ENCODE peak calls at places on chromosomes 1 and 21, in seven cellular contexts. One of them, this sample, is unnamed.

GRCh38 chr1:94734963-94735899 is 84.9 kb upstream of the SLC44A3 start:
- DNase-seq in upper lobe of right lung: peak; percentile 72
- DNase-seq in activated T-helper 1 cell treated with anti-CD3 and anti-CD28 coated beads, Interleukin-12 subunit alpha, Interleukin-12 subunit beta, Interleukin-2, Interleukin-4 antibody, amounts not matched to agents 30 ng/mL and 10 ng/mL and 1 ng/mL, durations not matched to agents 14 hours and 24 hours and 36 hours: no peak
- DNase-seq in stimulated activated CD4-positive, alpha-beta T cell treated with anti-CD3 and anti-CD28 coated beads, Interleukin-2, amount 100 ng/mL, for 4 hours: no peak
- DNase-seq in cardiac muscle cell: no peak
- DNase-seq in mesendoderm: peak; percentile 91
- DNase-seq in PC-9: no peak
- DNase-seq in this sample: no peak

GRCh38 chr1:28139033-28139712 is 37.3 kb downstream of the PTAFR start:
- DNase-seq in upper lobe of right lung: no peak
- DNase-seq in activated T-helper 1 cell treated with anti-CD3 and anti-CD28 coated beads, Interleukin-12 subunit alpha, Interleukin-12 subunit beta, Interleukin-2, Interleukin-4 antibody, amounts not matched to agents 30 ng/mL and 10 ng/mL and 1 ng/mL, durations not matched to agents 14 hours and 24 hours and 36 hours: no peak
- DNase-seq in stimulated activated CD4-positive, alpha-beta T cell treated with anti-CD3 and anti-CD28 coated beads, Interleukin-2, amount 100 ng/mL, for 4 hours: no peak
- DNase-seq in cardiac muscle cell: no peak
- DNase-seq in mesendoderm: no peak
- DNase-seq in PC-9: peak; percentile 45
- DNase-seq in this sample: no peak

GRCh38 chr21:34909492-34910292 is 139.4 kb downstream of the RUNX1 start:
- DNase-seq in upper lobe of right lung: no peak
- DNase-seq in activated T-helper 1 cell treated with anti-CD3 and anti-CD28 coated beads, Interleukin-12 subunit alpha, Interleukin-12 subunit beta, Interleukin-2, Interleukin-4 antibody, amounts not matched to agents 30 ng/mL and 10 ng/mL and 1 ng/mL, durations not matched to agents 14 hours and 24 hours and 36 hours: no peak
- DNase-seq in stimulated activated CD4-positive, alpha-beta T cell treated with anti-CD3 and anti-CD28 coated beads, Interleukin-2, amount 100 ng/mL, for 4 hours: no peak
- DNase-seq in cardiac muscle cell: no peak
- DNase-seq in mesendoderm: peak; percentile 31
- DNase-seq in PC-9: no peak
- DNase-seq in this sample: no peak

GRCh38 chr1:161091796-161092507 is 2.6 kb upstream of the NECTIN4 start:
- DNase-seq in upper lobe of right lung: no peak
- DNase-seq in activated T-helper 1 cell treated with anti-CD3 and anti-CD28 coated beads, Interleukin-12 subunit alpha, Interleukin-12 subunit beta, Interleukin-2, Interleukin-4 antibody, amounts not matched to agents 30 ng/mL and 10 ng/mL and 1 ng/mL, durations not matched to agents 14 hours and 24 hours and 36 hours: no peak
- DNase-seq in stimulated activated CD4-positive, alpha-beta T cell treated with anti-CD3 and anti-CD28 coated beads, Interleukin-2, amount 100 ng/mL, for 4 hours: no peak
- DNase-seq in cardiac muscle cell: no peak
- DNase-seq in mesendoderm: no peak
- DNase-seq in PC-9: no peak
- DNase-seq in this sample: no peak

GRCh38 chr1:65399003-65399402 is 21.5 kb upstream of the LEPR start:
- DNase-seq in upper lobe of right lung: no peak
- DNase-seq in activated T-helper 1 cell treated with anti-CD3 and anti-CD28 coated beads, Interleukin-12 subunit alpha, Interleukin-12 subunit beta, Interleukin-2, Interleukin-4 antibody, amounts not matched to agents 30 ng/mL and 10 ng/mL and 1 ng/mL, durations not matched to agents 14 hours and 24 hours and 36 hours: no peak
- DNase-seq in stimulated activated CD4-positive, alpha-beta T cell treated with anti-CD3 and anti-CD28 coated beads, Interleukin-2, amount 100 ng/mL, for 4 hours: no peak
- DNase-seq in cardiac muscle cell: no peak
- DNase-seq in mesendoderm: no peak
- DNase-seq in PC-9: no peak
- DNase-seq in this sample: no peak

GRCh38 chr1:160064164-160064563 is 5.8 kb downstream of the KCNJ10 start:
- DNase-seq in upper lobe of right lung: no peak
- DNase-seq in activated T-helper 1 cell treated with anti-CD3 and anti-CD28 coated beads, Interleukin-12 subunit alpha, Interleukin-12 subunit beta, Interleukin-2, Interleukin-4 antibody, amounts not matched to agents 30 ng/mL and 10 ng/mL and 1 ng/mL, durations not matched to agents 14 hours and 24 hours and 36 hours: no peak
- DNase-seq in stimulated activated CD4-positive, alpha-beta T cell treated with anti-CD3 and anti-CD28 coated beads, Interleukin-2, amount 100 ng/mL, for 4 hours: no peak
- DNase-seq in cardiac muscle cell: no peak
- DNase-seq in mesendoderm: no peak
- DNase-seq in PC-9: no peak
- DNase-seq in this sample: no peak

GRCh38 chr1:72412286-72412685 is 129.9 kb upstream of the NEGR1 start:
- DNase-seq in upper lobe of right lung: no peak
- DNase-seq in activated T-helper 1 cell treated with anti-CD3 and anti-CD28 coated beads, Interleukin-12 subunit alpha, Interleukin-12 subunit beta, Interleukin-2, Interleukin-4 antibody, amounts not matched to agents 30 ng/mL and 10 ng/mL and 1 ng/mL, durations not matched to agents 14 hours and 24 hours and 36 hours: no peak
- DNase-seq in stimulated activated CD4-positive, alpha-beta T cell treated with anti-CD3 and anti-CD28 coated beads, Interleukin-2, amount 100 ng/mL, for 4 hours: no peak
- DNase-seq in cardiac muscle cell: no peak
- DNase-seq in mesendoderm: no peak
- DNase-seq in PC-9: no peak
- DNase-seq in this sample: no peak

GRCh38 chr1:45566722-45567121 is 16.1 kb downstream of the AKR1A1 start:
- DNase-seq in upper lobe of right lung: peak; percentile 73
- DNase-seq in activated T-helper 1 cell treated with anti-CD3 and anti-CD28 coated beads, Interleukin-12 subunit alpha, Interleukin-12 subunit beta, Interleukin-2, Interleukin-4 antibody, amounts not matched to agents 30 ng/mL and 10 ng/mL and 1 ng/mL, durations not matched to agents 14 hours and 24 hours and 36 hours: no peak
- DNase-seq in stimulated activated CD4-positive, alpha-beta T cell treated with anti-CD3 and anti-CD28 coated beads, Interleukin-2, amount 100 ng/mL, for 4 hours: no peak
- DNase-seq in cardiac muscle cell: peak; percentile 16
- DNase-seq in mesendoderm: no peak
- DNase-seq in PC-9: no peak
- DNase-seq in this sample: no peak

GRCh38 chr21:34912022-34912933 is 136.8 kb downstream of the RUNX1 start:
- DNase-seq in upper lobe of right lung: no peak
- DNase-seq in activated T-helper 1 cell treated with anti-CD3 and anti-CD28 coated beads, Interleukin-12 subunit alpha, Interleukin-12 subunit beta, Interleukin-2, Interleukin-4 antibody, amounts not matched to agents 30 ng/mL and 10 ng/mL and 1 ng/mL, durations not matched to agents 14 hours and 24 hours and 36 hours: no peak
- DNase-seq in stimulated activated CD4-positive, alpha-beta T cell treated with anti-CD3 and anti-CD28 coated beads, Interleukin-2, amount 100 ng/mL, for 4 hours: no peak
- DNase-seq in cardiac muscle cell: no peak
- DNase-seq in mesendoderm: peak; percentile 57
- DNase-seq in PC-9: no peak
- DNase-seq in this sample: no peak

GRCh38 chr1:84851839-84852238 is 41.2 kb downstream of the LPAR3 start:
- DNase-seq in upper lobe of right lung: no peak
- DNase-seq in activated T-helper 1 cell treated with anti-CD3 and anti-CD28 coated beads, Interleukin-12 subunit alpha, Interleukin-12 subunit beta, Interleukin-2, Interleukin-4 antibody, amounts not matched to agents 30 ng/mL and 10 ng/mL and 1 ng/mL, durations not matched to agents 14 hours and 24 hours and 36 hours: no peak
- DNase-seq in stimulated activated CD4-positive, alpha-beta T cell treated with anti-CD3 and anti-CD28 coated beads, Interleukin-2, amount 100 ng/mL, for 4 hours: no peak
- DNase-seq in cardiac muscle cell: no peak
- DNase-seq in mesendoderm: no peak
- DNase-seq in PC-9: peak; percentile 84
- DNase-seq in this sample: no peak

GRCh38 chr1:4033129-4033676 is 133.1 kb upstream of the C1orf174 start:
- DNase-seq in upper lobe of right lung: no peak
- DNase-seq in activated T-helper 1 cell treated with anti-CD3 and anti-CD28 coated beads, Interleukin-12 subunit alpha, Interleukin-12 subunit beta, Interleukin-2, Interleukin-4 antibody, amounts not matched to agents 30 ng/mL and 10 ng/mL and 1 ng/mL, durations not matched to agents 14 hours and 24 hours and 36 hours: no peak
- DNase-seq in stimulated activated CD4-positive, alpha-beta T cell treated with anti-CD3 and anti-CD28 coated beads, Interleukin-2, amount 100 ng/mL, for 4 hours: no peak
- DNase-seq in cardiac muscle cell: no peak
- DNase-seq in mesendoderm: no peak
- DNase-seq in PC-9: no peak
- DNase-seq in this sample: no peak

GRCh38 chr1:46532498-46533178 is 18.8 kb downstream of the KNCN start:
- DNase-seq in upper lobe of right lung: peak; percentile 85
- DNase-seq in activated T-helper 1 cell treated with anti-CD3 and anti-CD28 coated beads, Interleukin-12 subunit alpha, Interleukin-12 subunit beta, Interleukin-2, Interleukin-4 antibody, amounts not matched to agents 30 ng/mL and 10 ng/mL and 1 ng/mL, durations not matched to agents 14 hours and 24 hours and 36 hours: peak; percentile 57
- DNase-seq in stimulated activated CD4-positive, alpha-beta T cell treated with anti-CD3 and anti-CD28 coated beads, Interleukin-2, amount 100 ng/mL, for 4 hours: peak; percentile 62
- DNase-seq in cardiac muscle cell: peak; percentile 77
- DNase-seq in mesendoderm: peak; percentile 65
- DNase-seq in PC-9: no peak
- DNase-seq in this sample: peak; percentile 39

GRCh38 chr1:173733912-173734311 is 19.1 kb downstream of the KLHL20 start:
- DNase-seq in upper lobe of right lung: no peak
- DNase-seq in activated T-helper 1 cell treated with anti-CD3 and anti-CD28 coated beads, Interleukin-12 subunit alpha, Interleukin-12 subunit beta, Interleukin-2, Interleukin-4 antibody, amounts not matched to agents 30 ng/mL and 10 ng/mL and 1 ng/mL, durations not matched to agents 14 hours and 24 hours and 36 hours: no peak
- DNase-seq in stimulated activated CD4-positive, alpha-beta T cell treated with anti-CD3 and anti-CD28 coated beads, Interleukin-2, amount 100 ng/mL, for 4 hours: no peak
- DNase-seq in cardiac muscle cell: no peak
- DNase-seq in mesendoderm: no peak
- DNase-seq in PC-9: no peak
- DNase-seq in this sample: no peak